ENCODE peak calls at places on chromosomes 16 and 17, in four cellular contexts. T, F, H and B are unnamed samples.

GRCh38 chr16:87581867-87582220 is 20.5 kb upstream of the JPH3 start:
- DNase-seq in T (peak), F (no peak), H (peak), B (no peak)

GRCh38 chr16:68338326-68339119 is 27.7 kb downstream of the PRMT7 start:
- DNase-seq in T (no peak), F (no peak), H (no peak), B (no peak)

GRCh38 chr16:85126731-85127662 is 14.7 kb upstream of the CIBAR2 start:
- DNase-seq in T (no peak), F (no peak), H (peak), B (no peak)

GRCh38 chr16:84732674-84733352 is 33.0 kb downstream of the USP10 start:
- DNase-seq in T (no peak), F (no peak), H (no peak), B (no peak)

GRCh38 chr17:50785942-50786570 is 18.7 kb upstream of the ANKRD40CL start:
- DNase-seq in T (no peak), F (no peak), H (no peak), B (no peak)

GRCh38 chr16:11354733-11355574 is 9.7 kb downstream of the RMI2 start:
- DNase-seq in T (no peak), F (peak), H (no peak), B (no peak)

GRCh38 chr17:71631483-71631882 is 489.3 kb upstream of the SOX9 start:
- DNase-seq in T (peak), F (no peak), H (no peak), B (no peak)

GRCh38 chr16:27270389-27270788 is 1.8 kb upstream of the NSMCE1 start:
- DNase-seq in T (no peak), F (no peak), H (no peak), B (no peak)

GRCh38 chr17:28394717-28395116 is 11.3 kb downstream of the SLC46A1 start:
- DNase-seq in T (no peak), F (no peak), H (no peak), B (no peak)

GRCh38 chr16:30870904-30871303 is 23.0 kb downstream of the BCL7C start:
- DNase-seq in T (no peak), F (no peak), H (no peak), B (no peak)

GRCh38 chr17:66582373-66583111 is 252.4 kb upstream of the CACNG5 start:
- DNase-seq in T (no peak), F (no peak), H (no peak), B (no peak)

GRCh38 chr16:29876186-29876577 is 13.2 kb upstream of the CDIPT start:
- DNase-seq in T (no peak), F (no peak), H (peak), B (peak)

GRCh38 chr16:50742521-50743150 is 750 bp downstream of the CYLD start:
- DNase-seq in T (no peak), F (no peak), H (peak), B (no peak)

GRCh38 chr16:4139968-4140367 is 23.7 kb upstream of the ADCY9 start:
- DNase-seq in T (no peak), F (no peak), H (no peak), B (no peak)

GRCh38 chr17:71467719-71468118 is 653.1 kb upstream of the SOX9 start:
- DNase-seq in T (no peak), F (no peak), H (no peak), B (no peak)

GRCh38 chr16:46894011-46894672 is 10.0 kb downstream of the GPT2 start:
- DNase-seq in T (no peak), F (no peak), H (no peak), B (no peak)

GRCh38 chr17:14157822-14158221 is 78.8 kb downstream of the CDRT15 start:
- DNase-seq in T (no peak), F (no peak), H (no peak), B (no peak)

GRCh38 chr16:20614201-20615141 is 38.3 kb upstream of the ACSM2B start:
- DNase-seq in T (no peak), F (no peak), H (no peak), B (no peak)

GRCh38 chr17:39739885-39740356 is 2.2 kb downstream of the GRB7 start:
- DNase-seq in T (no peak), F (no peak), H (no peak), B (no peak)

GRCh38 chr16:88856122-88856827 is 472 bp downstream of the GALNS start:
- DNase-seq in T (no peak), F (no peak), H (peak), B (peak)

GRCh38 chr17:76704799-76705198 is 6.0 kb downstream of the MXRA7 start:
- DNase-seq in T (no peak), F (no peak), H (no peak), B (no peak)

GRCh38 chr16:75445298-75445697 is 12.0 kb upstream of the CFDP1 start:
- DNase-seq in T (no peak), F (no peak), H (no peak), B (no peak)

GRCh38 chr16:75443301-75443700 is 10.0 kb upstream of the CFDP1 start:
- DNase-seq in T (no peak), F (no peak), H (no peak), B (no peak)

GRCh38 chr16:75446416-75446815 is 13.1 kb upstream of the CFDP1 start:
- DNase-seq in T (no peak), F (no peak), H (no peak), B (no peak)
- TF ChIP-seq EGR1 in T (no peak), F (no peak), H (no peak), B (no peak)

GRCh38 chr16:787978-788398 is at the start of gene RPUSD1:
- DNase-seq in T (no peak), F (no peak), H (no peak), B (peak)

GRCh38 chr16:788399-789126 is at the start of gene CHTF18:
- DNase-seq in T (peak), F (peak), H (peak), B (peak)

GRCh38 chr16:791131-791530 is 2.7 kb downstream of the CHTF18 start:
- DNase-seq in T (no peak), F (no peak), H (no peak), B (no peak)

GRCh38 chr16:789451-789850 is 1.0 kb downstream of the CHTF18 start:
- DNase-seq in T (no peak), F (no peak), H (no peak), B (no peak)

DNA sequence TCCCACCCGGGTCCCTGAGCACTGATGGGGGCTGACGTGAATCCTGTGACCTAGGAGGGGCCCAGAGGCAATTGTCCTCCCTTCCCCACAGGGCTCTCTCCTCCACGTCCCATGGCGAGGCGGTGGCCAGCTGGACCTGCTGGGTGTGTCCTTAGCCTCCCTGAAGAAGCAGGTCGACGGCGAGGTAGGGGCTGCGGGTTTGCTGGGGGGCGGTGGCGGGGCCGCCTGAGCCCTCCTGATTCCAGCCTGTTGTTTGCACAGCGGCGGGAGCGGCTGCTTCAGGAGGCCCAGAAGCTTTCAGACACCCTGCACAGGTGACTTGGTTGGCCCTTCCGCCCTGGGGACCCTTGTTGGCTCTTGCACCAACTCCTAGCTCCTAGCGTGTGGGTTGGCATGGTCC is 1.7 kb downstream of the CHTF18 start:
- DNase-seq in T (no peak), F (no peak), H (no peak), B (no peak)
- TF ChIP-seq EGR1 in T (no peak), F (no peak), H (no peak), B (no peak)

DNA sequence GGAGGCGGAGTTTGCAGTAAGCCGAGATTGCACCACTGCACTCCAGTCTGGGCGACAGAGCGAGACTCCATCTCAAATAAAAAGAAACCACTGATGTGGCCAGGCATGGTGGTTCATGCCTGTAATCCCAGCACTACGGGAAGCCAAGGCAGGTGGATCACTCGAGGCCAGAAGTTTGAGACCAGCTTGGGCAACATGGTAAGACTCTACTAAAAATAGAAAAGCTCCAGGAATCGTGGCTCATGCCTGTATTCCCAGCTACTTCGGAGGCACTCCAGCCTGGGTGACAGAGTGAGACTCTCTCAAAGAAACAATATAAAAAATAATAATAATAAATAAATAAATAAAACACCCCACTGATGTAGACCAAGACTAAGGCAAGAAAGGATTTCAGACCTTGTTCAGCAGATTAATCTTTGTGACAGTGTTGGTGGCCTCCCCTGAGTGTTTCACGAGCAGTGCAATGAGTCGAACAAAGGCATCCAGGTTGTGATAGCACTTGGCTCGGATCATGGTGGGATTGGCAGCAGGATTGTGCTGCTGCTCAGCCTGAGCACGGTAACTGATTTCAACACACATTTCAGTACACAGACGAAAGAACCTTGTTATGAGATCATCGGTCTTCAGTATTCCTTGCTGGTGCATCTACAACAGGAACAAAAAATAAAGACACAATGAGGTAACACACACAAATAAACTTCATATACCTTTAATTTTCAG is 18.6 kb downstream of the SETD6 start:
- DNase-seq in T (no peak), F (no peak), H (no peak), B (no peak)
- TF ChIP-seq EGR1 in T (no peak), F (no peak), H (no peak), B (no peak)

GRCh38 chr17:82058230-82058854 is 6.6 kb downstream of the GPS1 start:
- DNase-seq in T (no peak), F (no peak), H (no peak), B (no peak)
- TF ChIP-seq EGR1 in T (no peak), F (no peak), H (no peak), B (no peak)

DNA sequence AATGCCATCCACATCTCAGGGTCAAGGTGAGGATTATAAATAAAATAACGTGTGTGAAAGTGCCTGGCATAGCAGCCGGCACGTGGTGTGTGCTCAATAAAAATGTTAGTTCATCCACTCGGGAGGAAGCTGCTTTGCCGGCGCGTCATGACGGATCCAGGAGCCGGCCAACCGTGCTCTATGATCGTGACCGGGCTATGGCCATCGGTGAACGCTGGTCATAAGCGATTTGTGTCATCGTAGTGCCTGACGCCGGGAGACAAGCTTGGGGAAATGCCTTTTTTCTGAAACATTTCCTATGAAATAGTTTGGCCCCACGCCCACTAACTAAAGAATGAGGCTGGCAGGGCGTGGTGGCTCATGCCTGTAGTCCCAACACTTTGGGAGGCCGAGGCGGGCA is 74.0 kb downstream of the CMC2 start:
- DNase-seq in T (no peak), F (no peak), H (no peak), B (no peak)
- TF ChIP-seq EGR1 in T (no peak), F (no peak), H (no peak), B (no peak)

GRCh38 chr17:74754832-74755231 is 6.4 kb downstream of the NHERF1 start:
- DNase-seq in T (no peak), F (no peak), H (peak), B (no peak)
- TF ChIP-seq EGR1 in T (no peak), F (no peak), H (no peak), B (no peak)